ENCODE peak calls at places on chromosomes 4 and X, in four cellular contexts. W, I, O and N are unnamed samples.

GRCh38 chrX:50704360-50704759 is 109.6 kb downstream of the SHROOM4 start:
- DNase-seq in W (no peak), O (no peak), I (no peak), N (no peak)

GRCh38 chr4:119682080-119682479 is 53.5 kb upstream of the PDE5A start:
- DNase-seq in O (no peak), I (no peak), W (no peak), N (no peak)

GRCh38 chr4:48755287-48755686 is 24.8 kb downstream of the FRYL start:
- DNase-seq in I (no peak), W (no peak), O (no peak), N (no peak)

GRCh38 chr4:11741190-11741652 is 312.5 kb upstream of the HS3ST1 start:
- DNase-seq in W (no peak), O (no peak), I (no peak), N (no peak)

GRCh38 chrX:33416273-33416805 is 205.0 kb upstream of the DMD start:
- DNase-seq in O (no peak), I (no peak), W (no peak), N (no peak)

GRCh38 chr4:40739347-40739746 is 10.4 kb upstream of the NSUN7 start:
- DNase-seq in O (no peak), I (no peak), W (no peak), N (no peak)

GRCh38 chr4:62225972-62226371 is 1025.8 kb downstream of the ADGRL3 start:
- DNase-seq in I (no peak), W (no peak), O (no peak), N (no peak)

GRCh38 chrX:124035657-124036056 is 74.2 kb downstream of the STAG2 start:
- DNase-seq in O (no peak), W (no peak), I (no peak), N (no peak)

GRCh38 chr4:17385403-17385802 is 126.5 kb downstream of the QDPR start:
- DNase-seq in I (no peak), O (no peak), W (no peak), N (no peak)

GRCh38 chr4:138831943-138832342 is 183.6 kb upstream of the NOCT start:
- DNase-seq in I (no peak), O (no peak), W (no peak), N (no peak)

GRCh38 chr4:32847466-32847865 is 2127.3 kb downstream of the PCDH7 start:
- DNase-seq in O (no peak), I (no peak), W (no peak), N (no peak)

GRCh38 chrX:72308566-72309296 is 3.0 kb upstream of the CITED1 start:
- DNase-seq in W (no peak), I (no peak), O (peak; percentile 82), N (no peak)

GRCh38 chr4:87824352-87824751 is 8.4 kb upstream of the MEPE start:
- DNase-seq in I (no peak), O (no peak), W (no peak), N (no peak)